ENCODE peak calls at places on chromosomes 7 and 10, in seven cellular contexts. B is ELR, A is fibroblast of lung, E is Peyer's patch, L is Right ventricle myocardium superior, I is NCI-H446 treated with DMSO at 0.1 percent for 48 hours, U is HEK293T. T is an unnamed sample.

GRCh38 chr7:151313857-151314256 is 27.8 kb upstream of the NUB1 start:
- DNase-seq in B (peak), A (peak), E (no peak), L (peak), I (peak), U (no peak), T (peak)

GRCh38 chr7:79050592-79050991 is 402.9 kb downstream of the MAGI2 start:
- DNase-seq in B (peak), A (peak), E (no peak), L (no peak), I (no peak), U (no peak), T (no peak)

GRCh38 chr7:34222722-34223121 is 317.4 kb downstream of the BMPER start:
- DNase-seq in B (no peak), A (no peak), E (no peak), L (no peak), I (no peak), U (no peak), T (no peak)

GRCh38 chr7:17696422-17696821 is 243.9 kb downstream of the SNX13 start:
- DNase-seq in B (peak), A (peak), E (no peak), L (peak), I (no peak), U (no peak), T (peak)

GRCh38 chr7:36971515-36972139 is 247.3 kb upstream of the AOAH start:
- DNase-seq in B (no peak), A (no peak), E (no peak), L (no peak), I (no peak), U (no peak), T (no peak)

GRCh38 chr7:139095194-139095659 is 14.3 kb downstream of the ZC3HAV1 start:
- DNase-seq in B (no peak), A (no peak), E (peak), L (no peak), I (no peak), U (no peak), T (peak)

GRCh38 chr7:142356166-142356565 is 98.3 kb upstream of the PRSS58 start:
- DNase-seq in B (no peak), A (no peak), E (no peak), L (no peak), I (no peak), U (no peak), T (no peak)

GRCh38 chr7:2575046-2575732 is 16.4 kb downstream of the IQCE start:
- DNase-seq in B (no peak), A (no peak), E (no peak), L (no peak), I (no peak), U (no peak), T (no peak)

GRCh38 chr7:27960415-27960814 is 220.2 kb downstream of the JAZF1 start:
- DNase-seq in B (no peak), A (no peak), E (no peak), L (no peak), I (no peak), U (no peak), T (no peak)

GRCh38 chr10:83078160-83078559 is 1061.1 kb upstream of the GHITM start:
- DNase-seq in B (peak), A (no peak), E (no peak), L (no peak), I (no peak), U (no peak), T (no peak)

GRCh38 chr7:130615583-130615982 is 53.0 kb downstream of the COPG2 start:
- DNase-seq in B (no peak), A (no peak), E (no peak), L (peak), I (no peak), U (no peak), T (no peak)

GRCh38 chr10:131845505-131846223 is 55.1 kb upstream of the PPP2R2D start:
- DNase-seq in B (no peak), A (no peak), E (no peak), L (no peak), I (no peak), U (no peak), T (no peak)

GRCh38 chr7:55171157-55171556 is 152.3 kb downstream of the EGFR start:
- DNase-seq in B (no peak), A (no peak), E (no peak), L (no peak), I (no peak), U (no peak), T (no peak)

GRCh38 chr10:6665847-6666246 is 85.8 kb upstream of the PRKCQ start:
- DNase-seq in B (no peak), A (no peak), E (no peak), L (no peak), I (no peak), U (no peak), T (no peak)

GRCh38 chr7:5388905-5389433 is 34.7 kb downstream of the TNRC18 start:
- DNase-seq in B (no peak), A (no peak), E (no peak), L (no peak), I (no peak), U (no peak), T (no peak)

GRCh38 chr10:18437486-18437885 is 213.9 kb downstream of the NSUN6 start:
- DNase-seq in B (peak), A (no peak), E (no peak), L (no peak), I (no peak), U (no peak), T (no peak)

GRCh38 chr7:64653721-64654401 is 12.1 kb upstream of the ZNF107 start:
- DNase-seq in B (no peak), A (no peak), E (no peak), L (no peak), I (no peak), U (no peak), T (no peak)

GRCh38 chr7:137492889-137493288 is 149.4 kb upstream of the PTN start:
- DNase-seq in B (no peak), A (no peak), E (no peak), L (peak), I (no peak), U (no peak), T (no peak)

GRCh38 chr7:91043924-91044660 is 220.1 kb upstream of the FZD1 start:
- DNase-seq in B (no peak), A (no peak), E (no peak), L (no peak), I (no peak), U (no peak), T (no peak)

GRCh38 chr10:133163889-133164815 is 4.1 kb downstream of the KNDC1 start:
- DNase-seq in B (no peak), A (no peak), E (no peak), L (no peak), I (no peak), U (no peak), T (no peak)

GRCh38 chr10:102112210-102112817 is 7.9 kb downstream of the LDB1 start:
- DNase-seq in B (peak), A (no peak), E (no peak), L (no peak), I (no peak), U (no peak), T (no peak)

GRCh38 chr7:77537136-77537594 is at the start of gene PTPN12:
- DNase-seq in B (no peak), A (no peak), E (no peak), L (no peak), I (no peak), U (peak), T (no peak)

GRCh38 chr10:103897241-103897774 is 20.7 kb downstream of the STN1 start:
- DNase-seq in B (no peak), A (no peak), E (no peak), L (no peak), I (no peak), U (no peak), T (no peak)

GRCh38 chr10:36094091-36094490 is 452.0 kb upstream of the FZD8 start:
- DNase-seq in B (peak), A (no peak), E (no peak), L (no peak), I (no peak), U (no peak), T (peak)

GRCh38 chr7:132207211-132207610 is 369.1 kb downstream of the PLXNA4 start:
- DNase-seq in B (no peak), A (no peak), E (no peak), L (peak), I (no peak), U (no peak), T (no peak)

GRCh38 chr7:98078197-98078870 is 28.3 kb upstream of the LMTK2 start:
- DNase-seq in B (no peak), A (no peak), E (no peak), L (no peak), I (no peak), U (no peak), T (no peak)

GRCh38 chr7:17042211-17042610 is 160.4 kb upstream of the AGR3 start:
- DNase-seq in B (peak), A (no peak), E (no peak), L (no peak), I (no peak), U (no peak), T (no peak)

GRCh38 chr7:39073432-39073831 is 95.7 kb downstream of the POU6F2 start:
- DNase-seq in B (no peak), A (no peak), E (no peak), L (no peak), I (no peak), U (peak), T (no peak)

GRCh38 chr7:47350425-47350824 is 231.5 kb downstream of the TNS3 start:
- DNase-seq in B (no peak), A (no peak), E (no peak), L (no peak), I (no peak), U (no peak), T (no peak)

GRCh38 chr10:77501152-77501845 is 136.3 kb downstream of the KCNMA1 start:
- DNase-seq in B (peak), A (peak), E (no peak), L (no peak), I (peak), U (no peak), T (peak)

GRCh38 chr7:74061840-74062539 is 21.6 kb upstream of the LIMK1 start:
- DNase-seq in B (peak), A (peak), E (peak), L (peak), I (no peak), U (no peak), T (peak)

GRCh38 chr7:100132697-100133137 is 6.0 kb downstream of the MBLAC1 start:
- DNase-seq in B (peak), A (peak), E (peak), L (peak), I (peak), U (peak), T (no peak)

GRCh38 chr10:27240891-27241639 is 468 bp upstream of the ACBD5 start:
- DNase-seq in B (peak), A (peak), E (peak), L (peak), I (no peak), U (no peak), T (no peak)

GRCh38 chr7:3559178-3559765 is 258.2 kb downstream of the SDK1 start:
- DNase-seq in B (peak), A (peak), E (no peak), L (no peak), I (peak), U (no peak), T (peak)

GRCh38 chr7:92421676-92422435 is 25.4 kb upstream of the GATAD1 start:
- DNase-seq in B (no peak), A (no peak), E (no peak), L (no peak), I (no peak), U (no peak), T (no peak)

GRCh38 chr7:41705109-41705871 is 2.4 kb upstream of the INHBA start:
- DNase-seq in B (peak), A (peak), E (peak), L (peak), I (no peak), U (peak), T (peak)

GRCh38 chr10:45091968-45092367 is 91.2 kb downstream of the ZNF22 start:
- DNase-seq in B (no peak), A (no peak), E (no peak), L (no peak), I (peak), U (no peak), T (no peak)